ENCODE peak calls at places on chromosome 18, in nine cellular contexts. R is NCI-H2171 treated with DMSO at 0.1 percent for 48 hours; U is suprapubic skin; M is Daoy; C is foreskin fibroblast; P is activated T-cell treated with anti-CD3 and anti-CD28 coated beads, Interleukin-2, amount 50 U/mL, for 72 hours; X is neural crest cell; E is SK-N-SH; A is epithelial cell of esophagus. L is an unnamed sample.

GRCh38 chr18:32771169-32771751 is 1.6 kb downstream of the KLHL14 start:
- DNase-seq in P (no peak), X (peak; percentile 30), M (peak; percentile 25), C (no peak), U (no peak), R (peak; percentile 43), A (peak; percentile 4), E (peak; percentile 68), L (peak; percentile 41)

GRCh38 chr18:10142496-10143160 is 228.8 kb downstream of the VAPA start:
- DNase-seq in U (no peak), A (no peak), P (no peak), R (no peak), E (no peak), M (peak; percentile 57), C (peak; percentile 69), X (no peak), L (no peak)

GRCh38 chr18:59874166-59874565 is 25.6 kb upstream of the PMAIP1 start:
- DNase-seq in E (no peak), R (no peak), M (peak; percentile 83), P (no peak), C (peak; percentile 84), X (no peak), A (peak; percentile 73), U (peak; percentile 48), L (no peak)

GRCh38 chr18:79465392-79465991 is 69.8 kb downstream of the NFATC1 start:
- DNase-seq in X (peak; percentile 24), A (no peak), P (no peak), R (peak; percentile 56), M (no peak), U (no peak), C (no peak), E (no peak), L (no peak)

GRCh38 chr18:58884694-58885093 is 20.0 kb downstream of the ZNF532 start:
- DNase-seq in E (no peak), R (no peak), A (no peak), P (no peak), U (no peak), X (no peak), M (no peak), C (no peak), L (no peak)

GRCh38 chr18:65954372-65954771 is 203.6 kb downstream of the CDH7 start:
- DNase-seq in E (no peak), M (no peak), R (no peak), X (no peak), C (no peak), U (no peak), A (no peak), P (no peak), L (no peak)

GRCh38 chr18:4251873-4252272 is 203.2 kb downstream of the DLGAP1 start:
- DNase-seq in C (no peak), M (no peak), R (no peak), A (no peak), E (no peak), U (no peak), X (no peak), P (no peak), L (no peak)

GRCh38 chr18:111292-112014 is 46.9 kb upstream of the USP14 start:
- DNase-seq in X (peak; percentile 69), M (peak; percentile 60), P (peak; percentile 80), E (peak; percentile 92), R (no peak), C (peak; percentile 37), U (no peak), A (peak; percentile 80), L (peak; percentile 66)

GRCh38 chr18:10321987-10322386 is 132.4 kb upstream of the APCDD1 start:
- DNase-seq in R (no peak), U (no peak), E (no peak), M (no peak), X (no peak), C (no peak), P (no peak), A (no peak), L (no peak)

GRCh38 chr18:37701967-37702366 is 136.4 kb upstream of the CELF4 start:
- DNase-seq in M (no peak), P (no peak), C (no peak), U (no peak), A (no peak), X (no peak), E (no peak), R (no peak), L (no peak)

GRCh38 chr18:8800876-8801262 is 95.5 kb downstream of the MTCL1 start:
- DNase-seq in X (no peak), A (no peak), U (no peak), P (no peak), M (peak; percentile 40), C (no peak), R (no peak), E (no peak), L (no peak)

GRCh38 chr18:555705-556402 is 24.3 kb upstream of the CETN1 start:
- DNase-seq in A (no peak), X (no peak), P (no peak), C (peak; percentile 7), M (no peak), R (no peak), E (no peak), U (no peak), L (no peak)

GRCh38 chr18:46407471-46408166 is 249.4 kb downstream of the LOXHD1 start:
- DNase-seq in E (no peak), X (no peak), M (no peak), U (no peak), R (no peak), A (peak; percentile 48), P (no peak), C (no peak), L (no peak)

L was measured in HuH-7.5.